ENCODE peak calls at places on chromosomes 16 and 17, in seven cellular contexts. X is body of pancreas, S is A549, W is lower leg skin, Q is HCT116, Z is IMR-90, G is right lobe of liver. D is an unnamed sample.

GRCh38 chr16:84677849-84678248 is 22.0 kb upstream of the USP10 start:
- DNase-seq in G (no peak), S (no peak), X (no peak), Z (no peak), W (no peak), Q (no peak), D (no peak)

GRCh38 chr17:420479-421175 is 68.0 kb upstream of the RPH3AL start:
- DNase-seq in Q (no peak), Z (no peak), G (no peak), X (no peak), S (no peak), W (no peak), D (no peak)

GRCh38 chr17:71438631-71439146 is 682.1 kb upstream of the SOX9 start:
- DNase-seq in S (peak), G (no peak), W (no peak), Z (peak), Q (peak), X (no peak), D (peak)

GRCh38 chr17:35493040-35493439 is 44.4 kb downstream of the SLFN12L start:
- DNase-seq in W (no peak), S (no peak), G (no peak), X (no peak), Z (no peak), Q (no peak), D (no peak)

GRCh38 chr17:42051013-42051400 is 606 bp upstream of the C17orf113 start:
- DNase-seq in Z (no peak), X (no peak), S (no peak), W (no peak), G (no peak), Q (no peak), D (no peak)

GRCh38 chr17:49573510-49574282 is 2.0 kb upstream of the NXPH3 start:
- DNase-seq in W (no peak), X (no peak), Q (no peak), G (no peak), Z (no peak), S (no peak), D (no peak)

GRCh38 chr17:37774508-37774907 is 29.6 kb upstream of the HNF1B start:
- DNase-seq in G (no peak), Q (no peak), W (no peak), S (no peak), Z (no peak), X (no peak), D (no peak)

GRCh38 chr16:71807905-71808592 is 585 bp downstream of the AP1G1 start:
- DNase-seq in Q (no peak), G (peak), X (peak), S (peak), Z (peak), W (peak), D (peak)

GRCh38 chr17:17909078-17909477 is 63.1 kb downstream of the TOM1L2 start:
- DNase-seq in W (no peak), Z (no peak), X (no peak), S (no peak), G (no peak), Q (no peak), D (no peak)

GRCh38 chr17:40480501-40481003 is 20.9 kb downstream of the TNS4 start:
- DNase-seq in G (no peak), S (peak), X (no peak), Q (no peak), W (no peak), Z (no peak), D (no peak)

GRCh38 chr17:77475012-77475976 is 334.5 kb downstream of the SEC14L1 start:
- DNase-seq in G (no peak), W (no peak), Q (no peak), Z (peak), X (no peak), S (no peak), D (no peak)

GRCh38 chr17:64064331-64064730 is 43.9 kb upstream of the ICAM2 start:
- DNase-seq in S (no peak), W (no peak), Q (no peak), G (peak), X (peak), Z (no peak), D (no peak)
- TF ChIP-seq POLR2A in S (no peak), W (no peak), Q (no peak), G (no peak), X (no peak), Z (no peak), D (no peak)

DNA sequence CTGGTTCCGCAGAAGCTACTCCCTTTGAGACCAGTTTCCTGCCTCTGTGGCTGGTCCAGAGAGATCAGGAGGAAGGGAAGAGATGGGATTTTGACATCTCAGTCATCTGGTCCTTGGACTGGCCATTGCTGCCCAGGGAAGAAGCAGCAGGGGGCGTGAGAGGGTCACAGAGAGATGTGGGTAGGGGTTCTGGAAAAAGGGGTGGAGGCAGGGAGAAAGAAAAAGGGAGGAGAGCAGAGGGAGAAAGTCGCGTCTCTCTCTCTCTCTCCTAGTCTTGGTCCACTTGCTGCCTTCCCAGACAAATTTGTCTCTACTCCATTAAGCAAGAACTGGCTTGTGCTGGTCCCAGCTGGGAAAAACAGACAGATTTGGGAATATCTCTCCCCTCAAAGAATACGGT is 4.4 kb downstream of the SHBG start:
- DNase-seq in X (peak), W (no peak), G (no peak), Z (peak), Q (no peak), S (peak), D (no peak)
- TF ChIP-seq POLR2A in X (no peak), W (no peak), G (no peak), Z (no peak), Q (no peak), S (no peak), D (no peak)

DNA sequence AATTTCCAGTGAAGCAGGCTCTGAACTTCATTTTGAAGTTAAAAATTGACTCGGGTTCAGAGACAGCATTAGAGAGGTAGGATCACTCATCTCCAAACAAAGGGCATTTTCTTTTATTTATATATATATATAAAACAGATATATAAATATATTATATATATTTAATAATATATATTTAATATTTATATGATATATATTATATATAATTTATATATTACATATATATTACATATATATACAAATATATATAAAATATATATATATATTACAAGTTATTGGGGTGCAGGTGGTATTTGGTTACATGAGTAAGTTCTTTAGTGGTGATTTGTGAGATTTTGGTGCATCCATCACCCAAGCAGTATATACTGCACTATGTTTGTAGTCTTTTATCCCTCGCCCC is 320.8 kb downstream of the MAP2K6 start:
- DNase-seq in Z (no peak), G (no peak), Q (no peak), W (no peak), S (no peak), X (no peak), D (no peak)
- TF ChIP-seq POLR2A in Z (no peak), G (no peak), Q (no peak), W (no peak), S (no peak), X (no peak), D (no peak)

GRCh38 chr16:3305109-3306068 is at the start of the genes TIGD7 and ZNF75A:
- DNase-seq in X (peak), S (peak), W (peak), Q (peak), G (peak), Z (peak), D (peak)
- TF ChIP-seq POLR2A in X (peak), S (peak), W (no peak), Q (no peak), G (peak), Z (peak), D (peak)

GRCh38 chr16:85923153-85924021 is 24.4 kb downstream of the IRF8 start:
- DNase-seq in Z (peak), Q (no peak), W (no peak), S (no peak), G (no peak), X (no peak), D (no peak)
- TF ChIP-seq POLR2A in Z (no peak), Q (no peak), W (no peak), S (no peak), G (no peak), X (no peak), D (no peak)

D was measured in H54.